ENCODE peak calls at places on chromosome 20, in nine cellular contexts. D, G, A, B, T, M, O, R and U are unnamed samples.

GRCh38 chr20:31719644-31720485 is 2.8 kb downstream of the BCL2L1 start:
- DNase-seq in D (no peak), G (peak), A (no peak), B (peak), T (no peak), M (no peak), O (no peak), R (no peak), U (no peak)

GRCh38 chr20:23826541-23827018 is at the start of gene CST2:
- DNase-seq in D (no peak), G (peak), A (no peak), B (no peak), T (no peak), M (no peak), O (no peak), R (no peak), U (peak)

GRCh38 chr20:34042286-34042685 is 48.6 kb downstream of the RALY start:
- DNase-seq in D (no peak), G (no peak), A (no peak), B (no peak), T (no peak), M (no peak), O (no peak), R (no peak), U (no peak)

GRCh38 chr20:43583982-43584432 is 6.7 kb upstream of the IFT52 start:
- DNase-seq in D (peak), G (peak), A (peak), B (no peak), T (no peak), M (peak), O (peak), R (peak), U (peak)

GRCh38 chr20:45445805-45446562 is 23.6 kb upstream of the WFDC2 start:
- DNase-seq in D (no peak), G (peak), A (no peak), B (no peak), T (no peak), M (peak), O (no peak), R (no peak), U (no peak)

GRCh38 chr20:23142162-23143050 is 56.3 kb upstream of the CD93 start:
- DNase-seq in D (no peak), G (no peak), A (no peak), B (no peak), T (no peak), M (peak), O (no peak), R (no peak), U (no peak)

GRCh38 chr20:45121388-45121787 is 2.9 kb downstream of the WFDC12 start:
- DNase-seq in D (no peak), G (no peak), A (no peak), B (no peak), T (no peak), M (no peak), O (no peak), R (no peak), U (no peak)

GRCh38 chr20:60921021-60921622 is 330.9 kb upstream of the CDH4 start:
- DNase-seq in D (no peak), G (peak), A (peak), B (no peak), T (no peak), M (no peak), O (no peak), R (no peak), U (no peak)

GRCh38 chr20:59718681-59719080 is 114.3 kb downstream of the PHACTR3 start:
- DNase-seq in D (no peak), G (no peak), A (no peak), B (no peak), T (no peak), M (peak), O (no peak), R (no peak), U (no peak)

GRCh38 chr20:17622086-17622850 is 52.4 kb downstream of the DSTN start:
- DNase-seq in D (no peak), G (no peak), A (peak), B (no peak), T (no peak), M (peak), O (no peak), R (no peak), U (no peak)

GRCh38 chr20:38434310-38434741 is 802 bp downstream of the SNHG17 start:
- DNase-seq in D (peak), G (peak), A (peak), B (no peak), T (no peak), M (peak), O (no peak), R (peak), U (no peak)

GRCh38 chr20:19867074-19867473 is 109.0 kb downstream of the RIN2 start:
- DNase-seq in D (peak), G (no peak), A (no peak), B (no peak), T (no peak), M (peak), O (peak), R (peak), U (no peak)

GRCh38 chr20:50504231-50504823 is 5.9 kb upstream of the PTPN1 start:
- DNase-seq in D (peak), G (no peak), A (no peak), B (no peak), T (no peak), M (peak), O (no peak), R (no peak), U (no peak)

GRCh38 chr20:33061626-33062025 is 7.9 kb downstream of the BPIFB3 start:
- DNase-seq in D (no peak), G (no peak), A (no peak), B (no peak), T (no peak), M (no peak), O (no peak), R (no peak), U (no peak)

GRCh38 chr20:51565741-51566140 is 23.2 kb upstream of the NFATC2 start:
- DNase-seq in D (peak), G (peak), A (no peak), B (no peak), T (no peak), M (peak), O (peak), R (no peak), U (no peak)

GRCh38 chr20:50017576-50018248 is 34.9 kb downstream of the SNAI1 start:
- DNase-seq in D (peak), G (no peak), A (no peak), B (no peak), T (no peak), M (no peak), O (no peak), R (no peak), U (peak)

GRCh38 chr20:24959591-24960301 is 10.7 kb downstream of the CST7 start:
- DNase-seq in D (no peak), G (no peak), A (no peak), B (no peak), T (no peak), M (no peak), O (no peak), R (no peak), U (no peak)

GRCh38 chr20:40443731-40444130 is 245.3 kb downstream of the MAFB start:
- DNase-seq in D (no peak), G (no peak), A (no peak), B (no peak), T (no peak), M (no peak), O (no peak), R (no peak), U (no peak)

GRCh38 chr20:15814360-15814759 is 758.9 kb downstream of the KIF16B start:
- DNase-seq in D (no peak), G (no peak), A (no peak), B (no peak), T (no peak), M (no peak), O (no peak), R (no peak), U (no peak)

GRCh38 chr20:61449916-61450315 is 197.9 kb downstream of the CDH4 start:
- DNase-seq in D (no peak), G (no peak), A (no peak), B (no peak), T (no peak), M (no peak), O (no peak), R (no peak), U (no peak)

GRCh38 chr20:10306440-10307358 is 88.1 kb downstream of the SNAP25 start:
- DNase-seq in D (no peak), G (peak), A (no peak), B (no peak), T (no peak), M (peak), O (peak), R (no peak), U (no peak)

GRCh38 chr20:49675368-49676151 is 38.1 kb downstream of the B4GALT5 start:
- DNase-seq in D (no peak), G (peak), A (no peak), B (no peak), T (no peak), M (no peak), O (no peak), R (no peak), U (no peak)

GRCh38 chr20:37643400-37643799 is 50.4 kb upstream of the CTNNBL1 start:
- DNase-seq in D (no peak), G (no peak), A (no peak), B (no peak), T (no peak), M (no peak), O (peak), R (no peak), U (peak)